ENCODE peak calls at places on chromosomes 5 and 9, in five cellular contexts. One of them, this sample, is unnamed.

GRCh38 chr5:133273661-133274596 is 222.1 kb downstream of the HSPA4 start:
- DNase-seq in AG10803: peak; percentile 13
- DNase-seq in mammary epithelial cell: peak; percentile 39
- DNase-seq in AG09319: no peak
- DNase-seq in CD4-positive, alpha-beta T cell: no peak
- DNase-seq in this sample: peak; percentile 12

GRCh38 chr5:176883700-176884570 is 15.2 kb downstream of the HK3 start:
- DNase-seq in CD4-positive, alpha-beta T cell: no peak
- DNase-seq in mammary epithelial cell: no peak
- DNase-seq in AG10803: no peak
- DNase-seq in AG09319: no peak
- DNase-seq in this sample: no peak

GRCh38 chr5:175384724-175385552 is 59.0 kb downstream of the DRD1 start:
- DNase-seq in mammary epithelial cell: no peak
- DNase-seq in CD4-positive, alpha-beta T cell: no peak
- DNase-seq in AG09319: no peak
- DNase-seq in AG10803: no peak
- DNase-seq in this sample: no peak

GRCh38 chr9:20623021-20623747 is 885 bp upstream of the MLLT3 start:
- DNase-seq in AG10803: no peak
- DNase-seq in mammary epithelial cell: peak; percentile 47
- DNase-seq in AG09319: no peak
- DNase-seq in CD4-positive, alpha-beta T cell: peak; percentile 58
- DNase-seq in this sample: no peak

GRCh38 chr9:101387871-101388506 is 3.2 kb upstream of the BAAT start:
- DNase-seq in mammary epithelial cell: peak; percentile 32
- DNase-seq in AG10803: peak; percentile 53
- DNase-seq in AG09319: no peak
- DNase-seq in CD4-positive, alpha-beta T cell: no peak
- DNase-seq in this sample: peak; percentile 41

GRCh38 chr9:123998970-123999621 is 12.5 kb upstream of the LHX2 start:
- DNase-seq in mammary epithelial cell: no peak
- DNase-seq in AG10803: no peak
- DNase-seq in AG09319: no peak
- DNase-seq in CD4-positive, alpha-beta T cell: no peak
- DNase-seq in this sample: no peak

GRCh38 chr5:37717613-37718431 is 122.0 kb downstream of the GDNF start:
- DNase-seq in mammary epithelial cell: no peak
- DNase-seq in AG09319: no peak
- DNase-seq in AG10803: peak; percentile 46
- DNase-seq in CD4-positive, alpha-beta T cell: no peak
- DNase-seq in this sample: peak; percentile 50

GRCh38 chr9:124285903-124286291 is 28.1 kb downstream of the NEK6 start:
- DNase-seq in CD4-positive, alpha-beta T cell: no peak
- DNase-seq in AG10803: peak; percentile 98
- DNase-seq in mammary epithelial cell: no peak
- DNase-seq in AG09319: peak; percentile 93
- DNase-seq in this sample: peak; percentile 94

GRCh38 chr5:2627867-2628266 is 123.6 kb downstream of the IRX2 start:
- DNase-seq in AG10803: no peak
- DNase-seq in mammary epithelial cell: no peak
- DNase-seq in AG09319: no peak
- DNase-seq in CD4-positive, alpha-beta T cell: no peak
- DNase-seq in this sample: no peak

GRCh38 chr5:77180167-77181081 is 30.1 kb upstream of the PDE8B start:
- DNase-seq in AG10803: no peak
- DNase-seq in mammary epithelial cell: no peak
- DNase-seq in AG09319: no peak
- DNase-seq in CD4-positive, alpha-beta T cell: no peak
- DNase-seq in this sample: no peak

GRCh38 chr5:9784231-9784630 is 154.1 kb upstream of the TAS2R1 start:
- DNase-seq in AG10803: no peak
- DNase-seq in CD4-positive, alpha-beta T cell: no peak
- DNase-seq in mammary epithelial cell: no peak
- DNase-seq in AG09319: no peak
- DNase-seq in this sample: no peak

GRCh38 chr5:55993013-55993412 is 1.8 kb downstream of the IL6ST start:
- DNase-seq in AG09319: no peak
- DNase-seq in CD4-positive, alpha-beta T cell: no peak
- DNase-seq in AG10803: peak; percentile 48
- DNase-seq in mammary epithelial cell: peak; percentile 19
- DNase-seq in this sample: no peak

GRCh38 chr5:159786901-159787691 is 129.2 kb upstream of the ADRA1B start:
- DNase-seq in CD4-positive, alpha-beta T cell: no peak
- DNase-seq in AG10803: peak; percentile 84
- DNase-seq in AG09319: peak; percentile 78
- DNase-seq in mammary epithelial cell: no peak
- DNase-seq in this sample: no peak

GRCh38 chr5:62354028-62354874 is 48.2 kb downstream of the KIF2A start:
- DNase-seq in AG10803: peak; percentile 65
- DNase-seq in AG09319: peak; percentile 11
- DNase-seq in mammary epithelial cell: peak; percentile 40
- DNase-seq in CD4-positive, alpha-beta T cell: no peak
- DNase-seq in this sample: peak; percentile 62

GRCh38 chr5:108141676-108142075 is 240.2 kb downstream of the FBXL17 start:
- DNase-seq in AG10803: no peak
- DNase-seq in CD4-positive, alpha-beta T cell: no peak
- DNase-seq in AG09319: no peak
- DNase-seq in mammary epithelial cell: peak; percentile 43
- DNase-seq in this sample: no peak

GRCh38 chr9:114285166-114285867 is 37.6 kb upstream of the ORM1 start:
- DNase-seq in CD4-positive, alpha-beta T cell: no peak
- DNase-seq in mammary epithelial cell: no peak
- DNase-seq in AG10803: peak; percentile 91
- DNase-seq in AG09319: peak; percentile 84
- DNase-seq in this sample: peak; percentile 92

GRCh38 chr5:147483197-147483790 is 26.6 kb downstream of the DPYSL3 start:
- DNase-seq in mammary epithelial cell: no peak
- DNase-seq in CD4-positive, alpha-beta T cell: no peak
- DNase-seq in AG10803: no peak
- DNase-seq in AG09319: no peak
- DNase-seq in this sample: no peak

GRCh38 chr9:4382722-4383317 is 83.0 kb upstream of the GLIS3 start:
- DNase-seq in CD4-positive, alpha-beta T cell: no peak
- DNase-seq in AG10803: peak; percentile 26
- DNase-seq in AG09319: no peak
- DNase-seq in mammary epithelial cell: peak; percentile 14
- DNase-seq in this sample: peak; percentile 18

GRCh38 chr9:113526841-113527240 is 63.3 kb downstream of the RGS3 start:
- DNase-seq in CD4-positive, alpha-beta T cell: no peak
- DNase-seq in AG10803: no peak
- DNase-seq in AG09319: no peak
- DNase-seq in mammary epithelial cell: no peak
- DNase-seq in this sample: no peak

GRCh38 chr9:85534340-85534739 is 207.4 kb downstream of the AGTPBP1 start:
- DNase-seq in AG09319: no peak
- DNase-seq in AG10803: no peak
- DNase-seq in mammary epithelial cell: no peak
- DNase-seq in CD4-positive, alpha-beta T cell: no peak
- DNase-seq in this sample: no peak

GRCh38 chr5:6748142-6748541 is 34.9 kb downstream of the TENT4A start:
- DNase-seq in AG10803: no peak
- DNase-seq in CD4-positive, alpha-beta T cell: no peak
- DNase-seq in AG09319: no peak
- DNase-seq in mammary epithelial cell: no peak
- DNase-seq in this sample: no peak

GRCh38 chr5:149153751-149154610 is 12.7 kb downstream of the ABLIM3 start:
- DNase-seq in AG09319: peak; percentile 69
- DNase-seq in CD4-positive, alpha-beta T cell: no peak
- DNase-seq in AG10803: peak; percentile 93
- DNase-seq in mammary epithelial cell: no peak
- DNase-seq in this sample: peak; percentile 66

GRCh38 chr5:74064911-74065310 is 438.9 kb downstream of the ARHGEF28 start:
- DNase-seq in AG09319: no peak
- DNase-seq in AG10803: no peak
- DNase-seq in mammary epithelial cell: no peak
- DNase-seq in CD4-positive, alpha-beta T cell: no peak
- DNase-seq in this sample: no peak

GRCh38 chr5:153447534-153447933 is 42.9 kb upstream of the GRIA1 start:
- DNase-seq in AG09319: no peak
- DNase-seq in CD4-positive, alpha-beta T cell: no peak
- DNase-seq in mammary epithelial cell: no peak
- DNase-seq in AG10803: no peak
- DNase-seq in this sample: no peak

GRCh38 chr5:139426222-139426885 is 13.0 kb downstream of the DNAJC18 start:
- DNase-seq in AG10803: peak; percentile 85
- DNase-seq in mammary epithelial cell: peak; percentile 27
- DNase-seq in CD4-positive, alpha-beta T cell: no peak
- DNase-seq in AG09319: peak; percentile 11
- DNase-seq in this sample: no peak

GRCh38 chr9:18429065-18429464 is 44.9 kb upstream of the ADAMTSL1 start:
- DNase-seq in AG09319: no peak
- DNase-seq in CD4-positive, alpha-beta T cell: no peak
- DNase-seq in mammary epithelial cell: no peak
- DNase-seq in AG10803: peak; percentile 66
- DNase-seq in this sample: no peak

GRCh38 chr5:111135946-111136345 is 43.8 kb downstream of the WDR36 start:
- DNase-seq in AG09319: no peak
- DNase-seq in CD4-positive, alpha-beta T cell: no peak
- DNase-seq in mammary epithelial cell: peak; percentile 83
- DNase-seq in AG10803: peak; percentile 44
- DNase-seq in this sample: peak; percentile 57

GRCh38 chr5:12592228-12592627 is 688.0 kb upstream of the CTNND2 start:
- DNase-seq in AG09319: no peak
- DNase-seq in CD4-positive, alpha-beta T cell: no peak
- DNase-seq in AG10803: no peak
- DNase-seq in mammary epithelial cell: no peak
- DNase-seq in this sample: no peak

GRCh38 chr9:23343226-23343625 is 482.8 kb downstream of the ELAVL2 start:
- DNase-seq in mammary epithelial cell: no peak
- DNase-seq in AG09319: no peak
- DNase-seq in CD4-positive, alpha-beta T cell: no peak
- DNase-seq in AG10803: no peak
- DNase-seq in this sample: no peak

GRCh38 chr5:173281910-173282309 is 46.3 kb downstream of the STC2 start:
- DNase-seq in AG10803: no peak
- DNase-seq in AG09319: no peak
- DNase-seq in mammary epithelial cell: no peak
- DNase-seq in CD4-positive, alpha-beta T cell: no peak
- DNase-seq in this sample: no peak
- TF ChIP-seq CTCF in AG10803: peak; percentile 36
- TF ChIP-seq CTCF in AG09319: peak; percentile 21
- TF ChIP-seq CTCF in mammary epithelial cell: peak; percentile 40
- TF ChIP-seq CTCF in CD4-positive, alpha-beta T cell: no peak
- TF ChIP-seq CTCF in this sample: peak; percentile 47

GRCh38 chr5:171484460-171484899 is 65.0 kb downstream of the FGF18 start:
- DNase-seq in AG10803: peak; percentile 18
- DNase-seq in AG09319: no peak
- DNase-seq in CD4-positive, alpha-beta T cell: peak; percentile 38
- DNase-seq in mammary epithelial cell: no peak
- DNase-seq in this sample: no peak
- TF ChIP-seq CTCF in AG10803: peak; percentile 64
- TF ChIP-seq CTCF in AG09319: peak; percentile 68
- TF ChIP-seq CTCF in CD4-positive, alpha-beta T cell: peak; percentile 71
- TF ChIP-seq CTCF in mammary epithelial cell: peak; percentile 70
- TF ChIP-seq CTCF in this sample: peak; percentile 93

GRCh38 chr9:35095175-35095574 is 1.2 kb downstream of the PIGO start:
- DNase-seq in CD4-positive, alpha-beta T cell: no peak
- DNase-seq in AG10803: no peak
- DNase-seq in AG09319: no peak
- DNase-seq in mammary epithelial cell: no peak
- DNase-seq in this sample: no peak

GRCh38 chr9:35097573-35097972 is 1.2 kb upstream of the PIGO start:
- DNase-seq in CD4-positive, alpha-beta T cell: no peak
- DNase-seq in AG09319: no peak
- DNase-seq in AG10803: no peak
- DNase-seq in mammary epithelial cell: no peak
- DNase-seq in this sample: no peak

GRCh38 chr9:35091536-35091935 is 4.9 kb downstream of the PIGO start:
- DNase-seq in mammary epithelial cell: no peak
- DNase-seq in CD4-positive, alpha-beta T cell: no peak
- DNase-seq in AG09319: no peak
- DNase-seq in AG10803: no peak
- DNase-seq in this sample: no peak

DNA sequence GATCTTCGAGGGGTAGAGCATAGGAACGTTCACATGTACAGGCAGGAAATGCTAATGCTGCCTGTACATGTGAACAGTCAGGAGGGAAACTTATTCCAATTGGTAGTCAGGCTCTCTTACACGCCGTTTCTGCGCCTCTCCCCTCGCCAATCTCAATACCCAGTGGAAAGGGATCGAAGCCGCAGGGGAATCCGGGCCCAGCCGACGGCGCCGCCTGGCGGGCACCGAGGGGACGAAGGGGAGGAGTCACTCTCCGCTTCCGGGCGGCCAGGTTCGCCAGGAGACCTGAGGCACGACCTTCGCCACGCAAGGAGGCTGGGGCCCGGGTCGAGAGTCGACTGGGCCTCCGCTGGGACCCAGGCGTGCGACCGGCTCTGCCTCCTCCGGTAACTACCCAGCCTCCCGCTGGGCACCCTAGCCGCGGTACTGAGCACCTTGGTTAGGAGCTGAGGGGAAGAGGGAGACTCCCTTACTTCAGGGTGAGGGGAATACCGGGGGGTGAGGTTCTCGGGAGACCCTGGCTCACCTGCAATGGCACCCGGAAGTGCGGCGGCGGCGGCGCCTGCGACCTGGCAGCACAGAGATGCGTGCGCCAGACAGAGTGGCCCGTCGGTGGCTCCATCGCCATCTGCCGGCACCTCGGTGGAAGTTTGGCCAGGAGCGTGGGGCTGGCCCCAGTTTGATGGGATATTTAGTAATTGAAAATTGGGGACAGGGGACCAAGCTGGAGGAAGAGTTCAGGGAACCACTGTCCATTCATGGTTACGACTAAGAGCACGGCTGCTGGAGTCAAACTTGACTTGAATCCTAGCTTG is at the start of gene PIGO:
- DNase-seq in AG10803: peak; percentile 78
- DNase-seq in AG09319: peak; percentile 45
- DNase-seq in mammary epithelial cell: peak; percentile 84
- DNase-seq in CD4-positive, alpha-beta T cell: peak; percentile 89
- DNase-seq in this sample: peak; percentile 71
- TF ChIP-seq CTCF in AG10803: peak; percentile 78
- TF ChIP-seq CTCF in AG09319: peak; percentile 89
- TF ChIP-seq CTCF in mammary epithelial cell: peak; percentile 93
- TF ChIP-seq CTCF in CD4-positive, alpha-beta T cell: peak; percentile 81
- TF ChIP-seq CTCF in this sample: peak; percentile 92

DNA sequence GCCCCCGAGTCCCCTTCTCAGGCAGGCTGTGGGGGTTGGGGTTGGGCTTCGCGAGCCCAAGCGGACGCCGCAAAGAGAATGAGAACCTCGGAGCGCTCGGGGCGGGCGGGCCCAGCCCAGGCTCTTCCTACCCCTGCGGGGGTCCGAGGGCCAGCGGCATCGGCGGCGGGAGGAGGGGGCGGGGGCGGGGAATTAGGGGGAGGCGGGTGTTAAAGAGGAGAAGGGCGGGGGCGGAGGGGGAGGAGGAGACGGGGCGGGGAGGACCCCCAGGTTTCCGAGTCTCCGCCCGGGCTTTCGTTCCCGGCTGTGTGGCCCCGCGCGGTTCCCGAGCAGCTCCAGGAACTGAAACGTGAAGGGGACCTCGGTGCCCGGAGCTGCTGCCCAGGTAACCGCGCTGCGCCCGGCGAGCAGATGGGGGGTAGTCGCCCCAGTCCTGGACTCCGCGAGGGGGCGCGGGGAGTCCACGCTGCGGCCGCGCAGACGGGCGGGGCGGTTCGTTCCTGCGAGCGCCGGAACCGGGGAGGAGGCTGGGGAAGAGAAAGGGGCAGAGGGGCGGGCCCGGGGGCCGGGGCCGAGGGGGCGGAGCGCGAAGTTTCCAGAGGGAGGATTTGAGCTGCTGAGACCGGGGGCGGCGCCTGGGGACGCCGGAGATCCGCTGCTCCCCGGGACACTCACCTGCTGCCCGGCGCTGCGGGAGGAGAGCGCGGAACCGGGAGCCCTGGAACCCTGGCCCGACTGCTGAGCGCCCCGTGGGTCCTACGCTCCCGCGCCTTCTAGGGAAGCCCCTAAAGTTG is 38.4 kb upstream of the PLEKHG4B start:
- DNase-seq in CD4-positive, alpha-beta T cell: no peak
- DNase-seq in mammary epithelial cell: peak; percentile 16
- DNase-seq in AG10803: peak; percentile 6
- DNase-seq in AG09319: no peak
- DNase-seq in this sample: no peak
- TF ChIP-seq CTCF in CD4-positive, alpha-beta T cell: no peak
- TF ChIP-seq CTCF in mammary epithelial cell: peak; percentile 18
- TF ChIP-seq CTCF in AG10803: no peak
- TF ChIP-seq CTCF in AG09319: peak; percentile 11
- TF ChIP-seq CTCF in this sample: peak; percentile 15